ENCODE peak calls at places on chromosome 1, in nine cellular contexts. U is NCI-H1105; O is HTR-8/SVneo; M is esophagus muscularis mucosa; D is retina; N is activated CD8-positive, alpha-beta T cell treated with anti-CD3 and anti-CD28 coated beads, Interleukin-2, amount 10 ng/mL, durations not matched to agents 7 days and 5 days; C is cardiac muscle cell; P is esophagus squamous epithelium; Q is iris pigment epithelial cell. S is an unnamed sample.

GRCh38 chr1:200353232-200353631 is 56.6 kb downstream of the ZNF281 start:
- DNase-seq in U (no peak), O (no peak), M (no peak), D (no peak), N (no peak), C (no peak), P (no peak), Q (no peak), S (no peak)

GRCh38 chr1:68232354-68233148 is at the start of gene WLS:
- DNase-seq in U (peak; percentile 79), O (peak; percentile 59), M (peak; percentile 93), D (peak; percentile 66), N (no peak), C (peak; percentile 89), P (no peak), Q (peak; percentile 76), S (no peak)

GRCh38 chr1:193479187-193479586 is 292.8 kb upstream of the B3GALT2 start:
- DNase-seq in U (no peak), O (no peak), M (no peak), D (no peak), N (peak; percentile 95), C (no peak), P (peak; percentile 0), Q (no peak), S (no peak)

GRCh38 chr1:210499956-210500355 is 171.3 kb downstream of the HHAT start:
- DNase-seq in U (no peak), O (no peak), M (no peak), D (no peak), N (no peak), C (no peak), P (no peak), Q (no peak), S (no peak)

GRCh38 chr1:40532844-40533424 is 1.5 kb downstream of the ZNF684 start:
- DNase-seq in U (peak; percentile 26), O (peak; percentile 51), M (no peak), D (peak; percentile 20), N (peak; percentile 56), C (peak; percentile 65), P (no peak), Q (peak; percentile 66), S (no peak)

GRCh38 chr1:110492573-110492972 is 26.4 kb downstream of the KCNA10 start:
- DNase-seq in U (no peak), O (no peak), M (no peak), D (peak; percentile 28), N (no peak), C (no peak), P (no peak), Q (no peak), S (no peak)

GRCh38 chr1:116278541-116278866 is 94.5 kb upstream of the ATP1A1 start:
- DNase-seq in U (no peak), O (no peak), M (peak; percentile 37), D (no peak), N (no peak), C (no peak), P (no peak), Q (no peak), S (no peak)

GRCh38 chr1:200512191-200512590 is 102.4 kb upstream of the ZNF281 start:
- DNase-seq in U (no peak), O (peak; percentile 36), M (no peak), D (no peak), N (no peak), C (peak; percentile 59), P (no peak), Q (peak; percentile 85), S (no peak)

GRCh38 chr1:94953741-94954140 is 26.8 kb upstream of the CNN3 start:
- DNase-seq in U (no peak), O (no peak), M (no peak), D (no peak), N (no peak), C (no peak), P (no peak), Q (peak; percentile 48), S (no peak)

GRCh38 chr1:54861070-54861761 is 25.8 kb downstream of the DHCR24 start:
- DNase-seq in U (no peak), O (no peak), M (no peak), D (no peak), N (no peak), C (peak; percentile 80), P (no peak), Q (peak; percentile 45), S (no peak)

GRCh38 chr1:152533327-152533938 is 19.2 kb downstream of the CRCT1 start:
- DNase-seq in U (no peak), O (peak; percentile 15), M (no peak), D (peak; percentile 8), N (peak; percentile 34), C (peak; percentile 34), P (no peak), Q (peak; percentile 12), S (no peak)

GRCh38 chr1:211515090-211516023 is 23.4 kb upstream of the RD3 start:
- DNase-seq in U (peak; percentile 44), O (peak; percentile 84), M (no peak), D (peak; percentile 86), N (peak; percentile 82), C (peak; percentile 83), P (no peak), Q (peak; percentile 65), S (no peak)

GRCh38 chr1:233240839-233241682 is 54.5 kb downstream of the PCNX2 start:
- DNase-seq in U (no peak), O (peak; percentile 43), M (peak; percentile 91), D (peak; percentile 80), N (peak; percentile 36), C (peak; percentile 75), P (no peak), Q (peak; percentile 61), S (no peak)

GRCh38 chr1:111032295-111032897 is 68.7 kb upstream of the LRIF1 start:
- DNase-seq in U (peak; percentile 4), O (peak; percentile 5), M (no peak), D (peak; percentile 13), N (peak; percentile 67), C (peak; percentile 44), P (no peak), Q (peak; percentile 19), S (no peak)

GRCh38 chr1:204647114-204647804 is 38.3 kb downstream of the LRRN2 start:
- DNase-seq in U (no peak), O (peak; percentile 78), M (no peak), D (no peak), N (peak; percentile 45), C (peak; percentile 85), P (no peak), Q (peak; percentile 80), S (no peak)

GRCh38 chr1:117093870-117094621 is 27.5 kb downstream of the TRIM45 start:
- DNase-seq in U (no peak), O (peak; percentile 19), M (no peak), D (no peak), N (peak; percentile 65), C (peak; percentile 68), P (no peak), Q (peak; percentile 85), S (no peak)

S was measured in NCI-H1417 treated with DMSO at 0.1 percent for 48 hours.